ENCODE peak calls at places on chromosomes 4 and X, in ten cellular contexts. S is cardiac muscle cell, M is Peyer's patch, K is right lobe of liver, F is BJ, Q is progenitor cell of endocrine pancreas, A is suprapubic skin, V is HFFc6, X is GM10248, T is sigmoid colon. O is an unnamed sample.

GRCh38 chr4:47031713-47032404 is 492 bp downstream of the GABRB1 start:
- DNase-seq in K (no peak), S (no peak), M (peak; percentile 48), T (no peak), V (no peak), F (no peak), Q (peak; percentile 9), A (no peak), X (peak; percentile 27), O (peak; percentile 26)

GRCh38 chr4:84498203-84499026 is 677 bp downstream of the NKX6-1 start:
- DNase-seq in F (no peak), A (no peak), X (no peak), T (no peak), S (peak; percentile 35), Q (no peak), K (no peak), V (no peak), M (no peak), O (peak; percentile 36)

GRCh38 chrX:71252221-71252620 is 1.7 kb downstream of the ZMYM3 start:
- DNase-seq in V (no peak), X (no peak), T (no peak), S (no peak), F (no peak), A (no peak), Q (no peak), M (no peak), K (no peak), O (no peak)

GRCh38 chr4:38004062-38004461 is 43.9 kb downstream of the PTTG2 start:
- DNase-seq in A (no peak), K (no peak), M (no peak), V (no peak), X (no peak), S (peak; percentile 61), Q (no peak), T (no peak), F (no peak), O (no peak)

GRCh38 chr4:113179996-113180395 is 130.5 kb downstream of the ANK2 start:
- DNase-seq in F (no peak), Q (no peak), M (no peak), T (no peak), S (no peak), K (no peak), X (no peak), A (no peak), V (peak; percentile 28), O (no peak)

GRCh38 chrX:74736450-74736849 is 122.0 kb upstream of the RLIM start:
- DNase-seq in S (no peak), X (no peak), T (no peak), A (no peak), M (no peak), V (no peak), F (no peak), K (no peak), Q (no peak), O (no peak)

GRCh38 chr4:73486497-73486896 is 5.0 kb downstream of the AFM start:
- DNase-seq in V (no peak), A (no peak), F (no peak), Q (no peak), M (no peak), T (no peak), K (no peak), S (no peak), X (no peak), O (no peak)

GRCh38 chr4:150493846-150494245 is 88.1 kb upstream of the MAB21L2 start:
- DNase-seq in M (no peak), Q (no peak), V (no peak), S (peak; percentile 65), A (no peak), T (no peak), X (no peak), K (no peak), F (no peak), O (no peak)

GRCh38 chr4:92050875-92051274 is 252.9 kb upstream of the GRID2 start:
- DNase-seq in T (no peak), Q (no peak), F (no peak), K (no peak), V (no peak), X (no peak), M (no peak), A (no peak), S (no peak), O (no peak)

GRCh38 chrX:43813898-43814297 is 68.4 kb downstream of the MAOB start:
- DNase-seq in M (no peak), V (no peak), X (no peak), F (no peak), S (peak; percentile 9), K (no peak), T (no peak), A (no peak), Q (no peak), O (peak; percentile 38)

GRCh38 chrX:37076983-37077382 is 68.8 kb downstream of the FAM47C start:
- DNase-seq in V (no peak), X (no peak), K (no peak), Q (no peak), A (no peak), F (no peak), T (no peak), M (no peak), S (no peak), O (no peak)

GRCh38 chr4:30094866-30095265 is 625.3 kb upstream of the PCDH7 start:
- DNase-seq in X (no peak), Q (no peak), F (no peak), T (no peak), A (no peak), V (no peak), K (no peak), M (no peak), S (peak; percentile 14), O (no peak)

GRCh38 chr4:27009539-27009938 is 148.9 kb downstream of the STIM2 start:
- DNase-seq in T (no peak), Q (no peak), F (no peak), V (no peak), A (no peak), K (no peak), S (no peak), X (no peak), M (no peak), O (no peak)

DNA sequence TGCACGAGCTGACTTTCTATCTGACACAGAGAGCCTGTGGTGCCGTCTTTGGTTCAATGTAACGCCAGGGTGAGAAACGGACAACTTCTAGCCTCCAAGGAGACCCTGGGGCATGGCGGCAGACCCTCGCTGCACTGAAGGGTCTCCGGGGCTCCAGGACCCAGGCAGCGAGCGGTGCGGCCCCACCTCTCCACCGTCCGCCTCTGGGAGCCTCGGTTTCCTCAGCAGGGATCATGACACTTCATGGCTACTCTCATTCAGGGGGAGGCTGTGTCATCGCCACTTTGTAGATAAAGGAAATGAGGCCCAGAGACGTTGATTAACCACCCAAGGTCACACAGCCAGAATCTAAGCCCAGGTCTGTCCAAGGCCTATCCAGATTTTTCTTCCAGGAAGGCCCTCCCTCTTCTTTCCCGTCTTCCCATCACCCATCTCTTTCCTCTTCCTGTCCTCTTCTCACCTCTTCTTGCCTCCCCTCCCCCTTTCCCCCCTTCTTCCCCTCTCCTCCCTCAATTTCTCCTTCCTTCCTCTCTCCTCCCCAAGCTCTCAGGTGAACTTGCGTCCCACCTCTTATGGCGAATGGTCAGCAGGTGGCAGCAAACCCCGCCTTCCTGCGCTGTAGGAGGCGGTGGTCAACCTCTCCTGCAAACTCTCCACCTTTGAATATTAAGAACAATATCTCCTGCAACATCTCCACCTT is 69.3 kb upstream of the HMX1 start:
- DNase-seq in K (no peak), F (no peak), A (no peak), V (no peak), T (no peak), S (no peak), M (no peak), X (no peak), Q (no peak), O (peak; percentile 29)
- TF ChIP-seq CTCF in K (peak; percentile 35), F (no peak), A (no peak), V (peak; percentile 41), T (no peak), S (no peak), M (no peak), X (peak; percentile 7), Q (peak; percentile 55), O (no peak)

GRCh38 chr4:102420563-102421221 is 75.4 kb upstream of the SLC39A8 start:
- DNase-seq in V (peak; percentile 40), X (no peak), Q (no peak), K (no peak), F (no peak), A (no peak), S (no peak), M (no peak), T (no peak), O (no peak)
- TF ChIP-seq CTCF in V (peak; percentile 70), X (no peak), Q (no peak), K (peak; percentile 43), F (peak; percentile 33), A (no peak), S (no peak), M (no peak), T (no peak), O (no peak)

DNA sequence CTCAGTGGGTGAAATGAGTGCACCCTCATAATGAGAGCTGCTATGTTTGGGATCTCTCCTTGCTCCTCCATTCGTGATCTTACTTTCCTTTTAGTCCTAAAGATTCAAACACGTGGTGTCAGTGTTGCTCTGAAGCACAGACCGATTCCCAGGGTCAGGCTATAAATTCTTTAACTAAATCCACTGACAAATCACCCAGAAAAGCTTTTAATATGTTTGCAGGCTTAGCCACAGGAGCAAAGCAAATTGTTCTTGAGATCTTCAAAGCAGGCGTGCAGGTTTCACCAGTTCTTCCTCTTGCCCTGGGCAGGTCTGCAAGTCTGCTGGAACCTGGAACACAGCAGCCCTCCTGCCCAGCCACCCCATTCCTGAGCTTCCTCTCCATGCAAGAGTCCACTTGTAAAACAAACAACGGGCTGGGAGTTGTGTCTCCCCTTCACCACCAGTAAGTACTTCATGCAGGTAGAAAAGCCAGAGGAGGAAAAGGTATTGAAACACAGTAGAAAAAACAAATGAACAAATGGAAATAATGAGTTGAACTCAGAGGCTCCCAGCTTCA is 70.1 kb upstream of the ENPP6 start:
- DNase-seq in T (no peak), M (no peak), S (peak; percentile 79), F (no peak), A (no peak), Q (no peak), K (no peak), V (peak; percentile 15), X (no peak), O (no peak)
- TF ChIP-seq CTCF in T (peak; percentile 30), M (no peak), S (peak; percentile 38), F (peak; percentile 32), A (no peak), Q (peak; percentile 14), K (peak; percentile 49), V (peak; percentile 29), X (peak; percentile 12), O (no peak)

DNA sequence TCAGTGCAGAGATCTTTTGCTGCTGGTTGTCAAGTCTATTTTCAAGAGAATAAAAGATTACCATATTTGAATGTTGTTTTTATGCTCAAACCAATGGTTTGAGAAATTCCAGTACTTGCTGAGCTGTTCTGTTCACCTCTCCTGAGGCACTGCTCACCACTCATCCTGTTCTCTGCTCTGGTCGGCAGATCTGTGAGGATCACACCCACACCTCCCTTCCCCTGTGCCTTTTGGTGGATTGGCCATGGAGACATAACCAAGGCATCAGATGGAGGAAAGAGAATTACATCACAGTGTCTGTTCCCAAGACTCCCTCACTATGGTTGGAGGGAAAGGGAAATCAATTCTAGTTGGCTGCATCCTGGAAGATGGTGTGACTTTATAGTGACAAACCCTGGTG is 391.6 kb downstream of the ARHGAP24 start:
- DNase-seq in F (no peak), X (no peak), A (no peak), K (no peak), T (no peak), V (no peak), M (no peak), S (no peak), Q (no peak), O (no peak)
- TF ChIP-seq CTCF in F (no peak), X (no peak), A (no peak), K (no peak), T (no peak), V (no peak), M (no peak), S (no peak), Q (no peak), O (no peak)

O was measured in activated CD8-positive, alpha-beta T cell treated with anti-CD3 and anti-CD28 coated beads for 36 hours.